ENCODE peak calls at places on chromosomes 7 and 10, in five cellular contexts. O is NB4, P is transverse colon, A is thyroid gland, W is HCT116. U is an unnamed sample.

GRCh38 chr7:143284591-143285453 is at the start of gene TMEM139:
- DNase-seq in A (peak), P (peak), W (no peak), O (no peak), U (no peak)

GRCh38 chr10:30502266-30503058 is 68.5 kb downstream of the MAP3K8 start:
- DNase-seq in A (no peak), P (peak), O (peak), W (no peak), U (peak)

GRCh38 chr7:45074738-45075644 is 13.8 kb downstream of the NACAD start:
- DNase-seq in O (no peak), P (no peak), W (no peak), A (no peak), U (no peak)

GRCh38 chr7:96991850-96992623 is 13.3 kb upstream of the DLX6 start:
- DNase-seq in A (no peak), W (no peak), O (no peak), P (no peak), U (no peak)

GRCh38 chr10:38038107-38038931 is 27.8 kb downstream of the ZNF33A start:
- DNase-seq in W (no peak), A (no peak), O (no peak), P (no peak), U (no peak)

GRCh38 chr10:3805227-3805790 is 20.3 kb upstream of the KLF6 start:
- DNase-seq in A (no peak), W (peak), P (no peak), O (peak), U (peak)

GRCh38 chr7:24284699-24285506 is 913 bp downstream of the NPY start:
- DNase-seq in W (no peak), O (no peak), A (peak), P (no peak), U (no peak)

GRCh38 chr10:30118590-30118989 is 59.2 kb upstream of the JCAD start:
- DNase-seq in P (no peak), W (no peak), A (no peak), O (no peak), U (no peak)

GRCh38 chr10:108187396-108188012 is 1023.0 kb upstream of the SORCS1 start:
- DNase-seq in A (no peak), P (no peak), O (no peak), W (no peak), U (no peak)

GRCh38 chr10:123675811-123676210 is 9.7 kb downstream of the GPR26 start:
- DNase-seq in O (no peak), P (no peak), A (no peak), W (no peak), U (no peak)

GRCh38 chr7:132504071-132504470 is 72.2 kb downstream of the PLXNA4 start:
- DNase-seq in W (no peak), P (no peak), O (no peak), A (no peak), U (no peak)

GRCh38 chr7:69659964-69660363 is 61.7 kb downstream of the AUTS2 start:
- DNase-seq in W (no peak), A (no peak), O (no peak), P (no peak), U (no peak)

GRCh38 chr7:12620371-12620770 is 49.9 kb downstream of the SCIN start:
- DNase-seq in W (no peak), A (no peak), P (no peak), O (no peak), U (no peak)

GRCh38 chr10:80055760-80056159 is 22.7 kb upstream of the TMEM254 start:
- DNase-seq in A (no peak), O (no peak), W (no peak), P (no peak), U (no peak)

GRCh38 chr10:11186330-11186729 is 168.7 kb downstream of the CELF2 start:
- DNase-seq in W (no peak), A (no peak), O (no peak), P (no peak), U (no peak)

GRCh38 chr7:130723784-130724183 is 10.2 kb downstream of the KLF14 start:
- DNase-seq in O (no peak), W (no peak), A (no peak), P (no peak), U (no peak)

GRCh38 chr7:97405842-97406241 is 288.3 kb downstream of the SDHAF3 start:
- DNase-seq in O (no peak), A (no peak), P (no peak), W (no peak), U (no peak)

GRCh38 chr10:44619975-44620374 is 235.1 kb upstream of the CXCL12 start:
- DNase-seq in W (no peak), A (no peak), O (peak), P (no peak), U (no peak)

GRCh38 chr7:92667816-92668540 is 77.8 kb upstream of the FAM133B start:
- DNase-seq in W (no peak), A (no peak), P (no peak), O (no peak), U (no peak)

DNA sequence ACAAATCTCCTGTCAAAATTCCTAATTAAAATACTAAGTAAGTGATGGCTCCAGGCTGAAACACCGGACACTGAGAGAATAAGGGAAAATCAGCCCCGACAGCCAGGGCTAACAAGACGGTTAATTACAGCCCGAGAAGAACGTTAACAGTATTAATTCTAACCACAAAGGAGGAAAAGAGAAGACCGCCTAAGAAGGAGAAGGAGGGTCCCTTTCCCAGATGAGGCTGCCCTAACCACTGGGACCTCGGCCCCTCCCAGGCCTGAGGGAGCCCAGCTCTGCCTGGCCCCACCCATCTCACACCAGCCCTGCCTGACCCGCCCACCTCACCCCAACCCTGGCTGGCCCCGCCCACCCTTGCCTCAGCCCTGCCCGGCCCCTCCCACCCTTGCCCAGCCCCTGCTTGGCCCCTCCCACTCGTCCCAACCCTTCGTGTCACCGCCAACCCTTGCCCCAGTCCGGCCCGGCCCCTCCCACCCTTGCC is 51.3 kb downstream of the PWWP2B start:
- DNase-seq in W (peak), P (peak), O (peak), A (peak), U (peak)
- TF ChIP-seq POLR2A in W (peak), P (peak), O (no peak), A (no peak), U (no peak)

GRCh38 chr7:141701489-141702046 is 398 bp downstream of the DENND11 start:
- DNase-seq in A (peak), O (peak), W (no peak), P (peak), U (peak)
- TF ChIP-seq POLR2A in A (peak), O (no peak), W (no peak), P (peak), U (no peak)

DNA sequence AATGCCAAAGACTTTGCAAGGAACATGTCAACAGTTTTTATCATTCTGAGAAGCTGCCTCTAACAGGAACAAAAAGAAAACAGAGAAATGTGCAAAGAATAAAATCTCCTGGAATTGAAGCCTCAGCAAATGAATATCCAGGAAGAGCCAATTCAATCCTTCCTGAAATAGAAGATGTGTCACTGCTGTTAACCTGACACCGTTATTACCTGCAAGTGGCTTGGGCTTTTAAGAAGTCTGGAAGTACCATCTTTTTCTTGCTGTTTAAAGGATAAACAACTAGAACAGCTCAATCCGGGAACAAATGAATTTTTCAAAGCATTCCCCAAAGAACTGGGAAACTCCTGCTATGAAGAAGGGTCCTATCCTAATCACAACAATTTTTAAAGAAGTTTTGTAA is 434.8 kb downstream of the KCNMA1 start:
- DNase-seq in W (no peak), P (no peak), O (no peak), A (no peak), U (no peak)
- TF ChIP-seq POLR2A in W (no peak), P (no peak), O (no peak), A (no peak), U (no peak)

GRCh38 chr10:117503170-117503885 is 39.2 kb upstream of the EMX2 start:
- DNase-seq in W (no peak), O (no peak), A (no peak), P (no peak), U (no peak)

GRCh38 chr10:117502421-117503169 is 40.0 kb upstream of the EMX2 start:
- DNase-seq in O (no peak), W (no peak), A (no peak), P (no peak), U (no peak)

GRCh38 chr10:117503886-117504205 is 38.7 kb upstream of the EMX2 start:
- DNase-seq in A (no peak), W (no peak), P (no peak), O (no peak), U (no peak)

GRCh38 chr10:117501460-117502035 is 41.0 kb upstream of the EMX2 start:
- DNase-seq in P (no peak), O (no peak), W (no peak), A (no peak), U (no peak)

DNA sequence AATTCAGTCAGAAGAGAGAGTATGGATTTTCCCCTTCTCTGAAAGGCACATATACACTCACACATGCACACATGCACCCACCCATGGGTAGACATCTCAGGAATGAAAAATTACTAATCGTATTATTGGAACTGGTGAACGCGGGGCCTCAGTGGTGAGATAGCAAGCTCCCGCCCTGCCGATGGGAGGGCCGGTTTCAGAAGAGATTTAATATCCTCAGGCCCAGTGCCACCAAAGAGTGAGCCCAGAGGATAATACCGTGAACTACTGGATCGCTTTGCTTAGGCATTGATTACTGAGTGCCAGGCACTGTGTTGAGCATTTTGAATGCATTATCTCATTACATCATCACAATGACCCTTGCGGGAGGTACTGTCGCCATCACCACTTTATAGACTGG is 37.9 kb upstream of the EMX2 start:
- DNase-seq in W (no peak), O (no peak), P (no peak), A (no peak), U (no peak)
- TF ChIP-seq POLR2A in W (no peak), O (no peak), P (no peak), A (no peak), U (no peak)

GRCh38 chr7:139777948-139778841 is at the start of gene HIPK2:
- DNase-seq in O (peak), A (peak), P (peak), W (no peak), U (peak)
- TF ChIP-seq POLR2A in O (peak), A (peak), P (no peak), W (no peak), U (no peak)

GRCh38 chr7:64999165-65000004 is 7.1 kb downstream of the ERV3-1 start:
- DNase-seq in A (no peak), O (peak), P (no peak), W (no peak), U (peak)
- TF ChIP-seq POLR2A in A (no peak), O (no peak), P (no peak), W (no peak), U (no peak)

GRCh38 chr7:22934473-22935065 is 79.4 kb downstream of the HYCC1 start:
- DNase-seq in A (no peak), W (no peak), P (no peak), O (no peak), U (no peak)
- TF ChIP-seq POLR2A in A (no peak), W (no peak), P (no peak), O (no peak), U (no peak)

GRCh38 chr7:26151953-26152781 is at the start of gene NFE2L3:
- DNase-seq in W (peak), P (peak), A (peak), O (peak), U (peak)
- TF ChIP-seq POLR2A in W (peak), P (peak), A (no peak), O (peak), U (peak)